ENCODE peak calls at places on chromosome 17, in five cellular contexts. S is H1, U is GM12878, K is SK-N-SH, E is K562. I is an unnamed sample.

GRCh38 chr17:83099570-83100181 is 20.3 kb downstream of the METRNL start:
- DNase-seq in S (no peak), U (no peak), K (peak), E (no peak), I (no peak)

GRCh38 chr17:74812109-74812864 is 36.1 kb upstream of the NAT9 start:
- DNase-seq in S (no peak), U (no peak), K (no peak), E (no peak), I (no peak)

GRCh38 chr17:9431620-9432019 is 144.0 kb downstream of the STX8 start:
- DNase-seq in S (no peak), U (no peak), K (no peak), E (no peak), I (no peak)

GRCh38 chr17:79388556-79389295 is 222.1 kb downstream of the RBFOX3 start:
- DNase-seq in S (peak), U (no peak), K (peak), E (peak), I (peak)

GRCh38 chr17:59131131-59131530 is 23.9 kb downstream of the SKA2 start:
- DNase-seq in S (no peak), U (no peak), K (no peak), E (no peak), I (no peak)

GRCh38 chr17:81898029-81898866 is 3.8 kb upstream of the NPB start:
- DNase-seq in S (no peak), U (no peak), K (no peak), E (no peak), I (no peak)

GRCh38 chr17:4717791-4718190 is 7.4 kb downstream of the ARRB2 start:
- DNase-seq in S (no peak), U (no peak), K (no peak), E (no peak), I (no peak)

GRCh38 chr17:7042507-7043194 is 1.2 kb downstream of the SLC16A11 start:
- DNase-seq in S (no peak), U (no peak), K (peak), E (no peak), I (no peak)

GRCh38 chr17:75068750-75069149 is 19.0 kb upstream of the SLC16A5 start:
- DNase-seq in S (no peak), U (no peak), K (no peak), E (no peak), I (no peak)

GRCh38 chr17:64615025-64615677 is 47.0 kb downstream of the SMURF2 start:
- DNase-seq in S (no peak), U (no peak), K (no peak), E (no peak), I (no peak)

GRCh38 chr17:78651551-78651950 is 74.4 kb upstream of the DNAH17 start:
- DNase-seq in S (no peak), U (no peak), K (no peak), E (no peak), I (no peak)

GRCh38 chr17:82205720-82206508 is 6.7 kb downstream of the CCDC57 start:
- DNase-seq in S (peak), U (no peak), K (peak), E (peak), I (peak)

GRCh38 chr17:58189436-58190146 is 2.9 kb upstream of the EPX start:
- DNase-seq in S (no peak), U (no peak), K (peak), E (peak), I (peak)

GRCh38 chr17:50423553-50424159 is 2.4 kb upstream of the ACSF2 start:
- DNase-seq in S (no peak), U (no peak), K (no peak), E (peak), I (peak)

GRCh38 chr17:55264640-55265298 is at the start of gene HLF:
- DNase-seq in S (peak), U (no peak), K (peak), E (peak), I (peak)

GRCh38 chr17:79214940-79215604 is 140.4 kb downstream of the ENGASE start:
- DNase-seq in S (no peak), U (no peak), K (peak), E (no peak), I (no peak)

GRCh38 chr17:29949708-29950107 is 8.3 kb downstream of the EFCAB5 start:
- DNase-seq in S (no peak), U (no peak), K (peak), E (no peak), I (no peak)

GRCh38 chr17:50056217-50056960 is 479 bp downstream of the ITGA3 start:
- DNase-seq in S (no peak), U (no peak), K (peak), E (peak), I (peak)

GRCh38 chr17:79051306-79051705 is 23.3 kb upstream of the ENGASE start:
- DNase-seq in S (no peak), U (no peak), K (no peak), E (no peak), I (no peak)

GRCh38 chr17:50696365-50696879 is 11.3 kb downstream of the ANKRD40 start:
- DNase-seq in S (no peak), U (no peak), K (no peak), E (no peak), I (no peak)

GRCh38 chr17:6052926-6053325 is 17.3 kb upstream of the WSCD1 start:
- DNase-seq in S (no peak), U (no peak), K (no peak), E (no peak), I (no peak)

GRCh38 chr17:79324219-79324618 is 249.6 kb downstream of the ENGASE start:
- DNase-seq in S (no peak), U (no peak), K (no peak), E (no peak), I (no peak)

GRCh38 chr17:79023180-79023705 is 726 bp upstream of the C1QTNF1 start:
- DNase-seq in S (no peak), U (no peak), K (no peak), E (no peak), I (no peak)

GRCh38 chr17:47851764-47852112 is 775 bp upstream of the SP6 start:
- DNase-seq in S (no peak), U (no peak), K (no peak), E (peak), I (no peak)

GRCh38 chr17:49213803-49214202 is 3.3 kb downstream of the ABI3 start:
- DNase-seq in S (no peak), U (no peak), K (no peak), E (no peak), I (no peak)

GRCh38 chr17:34556384-34556783 is 23.0 kb upstream of the TMEM132E start:
- DNase-seq in S (no peak), U (no peak), K (no peak), E (peak), I (peak)

GRCh38 chr17:15780188-15780587 is 48.1 kb downstream of the TBC1D26 start:
- DNase-seq in S (no peak), U (no peak), K (no peak), E (no peak), I (no peak)

GRCh38 chr17:15777717-15778116 is 45.6 kb downstream of the TBC1D26 start:
- DNase-seq in S (no peak), U (no peak), K (no peak), E (no peak), I (no peak)

GRCh38 chr17:15777297-15777696 is 45.2 kb downstream of the TBC1D26 start:
- DNase-seq in S (no peak), U (no peak), K (no peak), E (no peak), I (no peak)

GRCh38 chr17:15779119-15779518 is 47.0 kb downstream of the TBC1D26 start:
- DNase-seq in S (no peak), U (no peak), K (no peak), E (no peak), I (no peak)

DNA sequence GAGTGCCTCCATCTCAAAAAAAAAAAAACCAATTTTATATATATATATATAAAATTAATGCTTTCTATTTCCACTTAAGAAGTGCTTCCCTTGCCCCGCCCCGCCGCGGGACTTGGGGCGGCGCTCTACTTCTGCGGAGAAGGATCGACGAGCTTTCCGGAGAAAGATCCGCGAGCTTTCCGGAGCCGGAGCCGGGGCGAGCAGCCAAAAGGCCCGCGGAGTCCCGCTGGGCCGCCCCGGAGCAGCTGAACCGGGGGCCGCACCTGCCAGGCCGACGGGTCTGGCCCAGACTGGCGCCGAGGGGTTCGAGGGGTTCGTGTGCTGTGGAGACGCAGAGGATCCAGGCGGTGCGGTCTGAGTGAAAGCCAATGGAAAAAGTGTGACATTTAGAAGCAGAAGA is 50.7 kb downstream of the TBC1D26 start:
- DNase-seq in S (no peak), U (no peak), K (no peak), E (no peak), I (peak)
- TF ChIP-seq JUND in S (no peak), U (no peak), K (no peak), E (no peak), I (no peak)

DNA sequence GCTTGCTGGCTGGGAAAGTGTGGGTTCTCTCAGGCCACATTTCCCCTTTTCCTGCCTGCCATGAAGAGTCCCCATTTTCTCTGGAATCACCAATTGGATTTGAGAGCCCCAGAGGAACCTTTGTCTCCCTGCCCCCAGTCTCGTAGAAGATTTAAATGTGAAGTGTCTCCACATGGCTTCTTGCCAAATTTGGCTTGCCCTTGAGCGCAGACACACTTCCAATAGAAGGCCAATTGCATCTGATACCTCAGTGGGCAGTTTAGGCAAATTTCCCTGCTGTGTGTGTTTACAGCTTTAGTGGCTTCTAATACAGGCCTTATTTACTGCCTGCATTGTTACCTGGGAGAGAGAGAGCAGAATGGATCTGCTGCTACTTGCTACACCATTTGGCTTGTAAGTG is 29.7 kb downstream of the CDK5R1 start:
- DNase-seq in S (no peak), U (no peak), K (no peak), E (no peak), I (no peak)
- TF ChIP-seq JUND in S (no peak), U (no peak), K (no peak), E (no peak), I (no peak)

DNA sequence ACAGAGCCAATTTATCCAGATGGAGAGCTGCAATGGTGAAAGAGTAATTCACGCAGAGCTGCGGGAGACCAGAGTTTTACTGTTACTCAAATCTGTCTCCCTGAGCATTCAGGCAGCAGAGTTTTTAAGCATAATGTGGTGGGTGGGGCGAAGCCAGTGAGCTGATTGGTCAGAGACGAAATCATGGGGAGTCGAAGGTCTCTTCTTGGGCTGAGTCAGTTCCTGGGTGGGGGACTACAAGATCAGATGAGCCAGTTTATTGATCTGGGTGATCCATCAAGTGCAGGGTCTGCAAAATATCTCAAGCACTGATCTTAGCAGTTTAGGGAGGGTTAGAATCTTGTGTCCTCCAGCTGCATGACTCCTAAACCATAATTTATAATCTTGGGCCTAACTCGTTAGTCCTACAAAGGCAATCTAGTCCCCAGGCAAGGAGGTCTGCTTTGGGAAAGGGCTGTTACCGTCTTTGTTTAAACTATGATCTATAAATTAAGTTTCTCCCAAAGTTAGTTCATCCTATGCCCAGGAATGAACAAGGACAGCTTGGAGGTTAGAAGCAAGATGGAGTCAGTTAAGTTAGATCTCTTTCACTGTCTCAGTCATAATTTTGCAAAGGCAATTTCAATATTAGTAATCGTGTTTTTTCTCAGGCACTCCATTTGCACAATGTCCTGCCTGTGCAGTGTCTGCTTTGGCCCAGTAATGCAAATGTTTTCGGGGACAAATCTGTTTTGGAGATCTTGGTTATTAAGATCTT is 27.0 kb downstream of the PIGL start:
- DNase-seq in S (peak), U (no peak), K (peak), E (peak), I (no peak)
- TF ChIP-seq JUND in S (no peak), U (no peak), K (no peak), E (no peak), I (no peak)

GRCh38 chr17:38893612-38894011 is 23.8 kb downstream of the LASP1 start:
- DNase-seq in S (no peak), U (no peak), K (no peak), E (no peak), I (no peak)
- TF ChIP-seq JUND in S (no peak), U (no peak), K (no peak), E (no peak), I (no peak)

GRCh38 chr17:8393470-8394231 is 4.0 kb downstream of the RNF222 start:
- DNase-seq in S (no peak), U (no peak), K (no peak), E (no peak), I (peak)
- TF ChIP-seq JUND in S (no peak), U (no peak), K (no peak), E (no peak), I (no peak)

DNA sequence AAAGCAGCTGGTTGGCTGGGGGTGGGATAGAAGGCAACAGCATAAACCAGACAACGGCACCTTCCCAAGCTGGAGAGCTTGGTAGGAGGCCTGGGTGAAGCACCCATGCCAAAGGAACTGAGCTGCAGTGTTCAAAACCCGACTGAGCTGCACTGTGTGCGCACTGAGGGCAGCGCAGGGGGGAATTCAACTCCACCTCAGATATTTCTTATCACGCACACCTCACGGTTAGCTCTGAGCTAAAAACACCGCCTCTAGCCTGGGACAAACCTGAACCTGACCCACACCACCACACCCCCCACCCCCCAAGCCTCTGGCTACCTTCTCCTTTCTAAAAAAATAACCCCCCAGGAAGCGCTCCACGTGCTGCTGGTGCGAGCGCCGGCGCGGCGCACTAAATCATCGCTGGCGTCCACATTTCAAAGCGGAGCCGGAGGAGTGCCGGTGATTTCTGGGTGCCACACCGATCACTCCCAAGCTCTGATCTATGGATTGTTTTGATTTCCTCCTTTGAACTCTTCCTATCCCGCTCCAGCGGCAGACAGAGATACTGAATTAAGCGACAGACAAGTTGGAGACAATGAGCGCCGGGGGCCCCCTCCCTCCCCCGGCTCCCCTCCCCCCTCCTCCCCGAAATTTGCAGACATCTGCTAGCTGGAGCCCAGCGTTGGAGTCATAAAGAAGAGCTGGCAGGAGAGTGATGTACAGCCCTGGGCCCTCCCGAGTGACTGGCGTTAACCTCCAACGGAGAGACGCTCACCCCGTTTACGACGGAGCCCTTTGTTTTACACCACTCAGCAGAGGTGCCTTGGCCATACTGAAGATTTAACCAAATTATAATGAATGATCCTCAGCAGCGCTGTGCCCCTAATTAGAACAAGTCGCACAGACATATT is 85.0 kb downstream of the NOG start:
- DNase-seq in S (no peak), U (no peak), K (peak), E (no peak), I (no peak)
- TF ChIP-seq JUND in S (no peak), U (no peak), K (no peak), E (no peak), I (no peak)

DNA sequence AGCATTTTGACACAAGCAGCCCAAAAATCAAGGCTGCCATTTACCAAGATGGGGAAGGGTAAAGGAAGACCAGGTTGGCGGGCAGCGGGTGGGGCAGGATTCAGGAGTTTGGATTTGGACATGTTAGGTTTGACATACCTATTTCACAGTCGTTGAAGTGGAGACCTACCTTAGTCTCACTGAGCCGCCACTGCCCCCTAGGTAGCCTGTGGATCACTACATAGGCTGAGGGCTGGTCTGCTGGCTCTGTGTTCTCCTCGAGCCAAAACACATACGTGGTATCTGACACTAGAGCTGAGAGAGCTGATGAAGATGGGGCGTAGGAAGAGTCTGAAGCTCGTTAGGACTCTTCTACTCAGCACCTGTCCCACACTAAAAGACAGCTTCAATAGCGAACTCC is 115.1 kb downstream of the HIC1 start:
- DNase-seq in S (no peak), U (no peak), K (no peak), E (peak), I (peak)
- TF ChIP-seq JUND in S (no peak), U (no peak), K (no peak), E (no peak), I (no peak)

GRCh38 chr17:45692661-45693060 is 91.5 kb upstream of the CRHR1 start:
- DNase-seq in S (no peak), U (no peak), K (no peak), E (no peak), I (no peak)
- TF ChIP-seq JUND in S (no peak), U (no peak), K (no peak), E (no peak), I (no peak)

GRCh38 chr17:77475012-77475976 is 334.5 kb downstream of the SEC14L1 start:
- DNase-seq in S (no peak), U (no peak), K (no peak), E (no peak), I (no peak)
- TF ChIP-seq JUND in S (no peak), U (no peak), K (no peak), E (no peak), I (no peak)

DNA sequence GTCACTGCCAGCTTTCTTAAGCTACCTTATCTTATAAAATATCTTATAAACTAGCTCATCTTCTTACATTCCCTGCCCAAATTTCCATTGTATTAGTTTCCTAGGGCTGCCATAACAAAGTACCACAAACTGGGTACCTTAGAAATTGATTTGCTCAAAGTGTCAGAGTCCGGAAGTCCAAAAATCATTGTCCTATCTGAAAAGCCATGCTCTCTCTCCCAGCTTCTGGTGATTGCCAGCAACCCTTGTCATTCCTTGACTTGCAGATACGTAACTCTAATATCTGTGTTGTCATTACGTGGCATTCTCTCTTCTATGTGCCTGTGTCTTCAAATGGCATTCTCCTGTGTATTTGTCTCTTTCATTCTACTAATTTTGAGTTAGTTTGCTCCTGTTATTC is 2.3 kb upstream of the ABCA10 start:
- DNase-seq in S (no peak), U (no peak), K (no peak), E (no peak), I (no peak)
- TF ChIP-seq JUND in S (no peak), U (no peak), K (no peak), E (no peak), I (no peak)